ENCODE peak calls at places on chromosomes 5 and 9, in four cellular contexts. Q is progenitor cell of endocrine pancreas, U is A549, L is epithelial cell of proximal tubule. K is an unnamed sample.

GRCh38 chr9:137224850-137225694 is at the start of gene CYSRT1:
- DNase-seq in U (no peak), Q (no peak), L (no peak), K (peak)

GRCh38 chr5:43244823-43245565 is 53.0 kb downstream of the NIM1K start:
- DNase-seq in Q (no peak), L (no peak), U (no peak), K (no peak)

GRCh38 chr5:42500003-42500599 is 76.9 kb downstream of the GHR start:
- DNase-seq in Q (no peak), U (no peak), L (no peak), K (no peak)

GRCh38 chr5:15285901-15286583 is 213.9 kb upstream of the FBXL7 start:
- DNase-seq in U (no peak), L (no peak), Q (no peak), K (no peak)

GRCh38 chr9:118785456-118785855 is 583.8 kb downstream of the BRINP1 start:
- DNase-seq in Q (no peak), U (no peak), L (no peak), K (no peak)

GRCh38 chr5:96788112-96788749 is 19.5 kb downstream of the ERAP1 start:
- DNase-seq in U (no peak), Q (no peak), L (no peak), K (no peak)

GRCh38 chr5:172274951-172275753 is 8.4 kb downstream of the UBTD2 start:
- DNase-seq in U (no peak), Q (no peak), L (peak), K (no peak)

GRCh38 chr9:103323699-103324098 is 328.6 kb downstream of the CYLC2 start:
- DNase-seq in Q (no peak), U (no peak), L (no peak), K (no peak)

GRCh38 chr9:95441081-95441480 is 75.7 kb downstream of the PTCH1 start:
- DNase-seq in L (no peak), Q (no peak), U (no peak), K (no peak)

GRCh38 chr9:100020121-100020780 is 78.5 kb downstream of the ERP44 start:
- DNase-seq in U (no peak), L (no peak), Q (no peak), K (no peak)

GRCh38 chr5:139389701-139390638 is at the start of gene MZB1:
- DNase-seq in L (no peak), Q (no peak), U (no peak), K (no peak)

GRCh38 chr5:76251656-76252055 is 151.4 kb upstream of the IQGAP2 start:
- DNase-seq in U (no peak), L (no peak), Q (no peak), K (no peak)

GRCh38 chr5:8905021-8905420 is 640.9 kb downstream of the SEMA5A start:
- DNase-seq in U (no peak), Q (no peak), L (no peak), K (peak)

GRCh38 chr5:5933651-5934050 is 444.7 kb downstream of the MED10 start:
- DNase-seq in L (no peak), Q (no peak), U (no peak), K (no peak)

GRCh38 chr5:39424751-39425524 is at the start of gene DAB2:
- DNase-seq in L (peak), U (peak), Q (peak), K (peak)

GRCh38 chr5:128553747-128554146 is 15.7 kb upstream of the FBN2 start:
- DNase-seq in U (no peak), L (no peak), Q (no peak), K (no peak)

DNA sequence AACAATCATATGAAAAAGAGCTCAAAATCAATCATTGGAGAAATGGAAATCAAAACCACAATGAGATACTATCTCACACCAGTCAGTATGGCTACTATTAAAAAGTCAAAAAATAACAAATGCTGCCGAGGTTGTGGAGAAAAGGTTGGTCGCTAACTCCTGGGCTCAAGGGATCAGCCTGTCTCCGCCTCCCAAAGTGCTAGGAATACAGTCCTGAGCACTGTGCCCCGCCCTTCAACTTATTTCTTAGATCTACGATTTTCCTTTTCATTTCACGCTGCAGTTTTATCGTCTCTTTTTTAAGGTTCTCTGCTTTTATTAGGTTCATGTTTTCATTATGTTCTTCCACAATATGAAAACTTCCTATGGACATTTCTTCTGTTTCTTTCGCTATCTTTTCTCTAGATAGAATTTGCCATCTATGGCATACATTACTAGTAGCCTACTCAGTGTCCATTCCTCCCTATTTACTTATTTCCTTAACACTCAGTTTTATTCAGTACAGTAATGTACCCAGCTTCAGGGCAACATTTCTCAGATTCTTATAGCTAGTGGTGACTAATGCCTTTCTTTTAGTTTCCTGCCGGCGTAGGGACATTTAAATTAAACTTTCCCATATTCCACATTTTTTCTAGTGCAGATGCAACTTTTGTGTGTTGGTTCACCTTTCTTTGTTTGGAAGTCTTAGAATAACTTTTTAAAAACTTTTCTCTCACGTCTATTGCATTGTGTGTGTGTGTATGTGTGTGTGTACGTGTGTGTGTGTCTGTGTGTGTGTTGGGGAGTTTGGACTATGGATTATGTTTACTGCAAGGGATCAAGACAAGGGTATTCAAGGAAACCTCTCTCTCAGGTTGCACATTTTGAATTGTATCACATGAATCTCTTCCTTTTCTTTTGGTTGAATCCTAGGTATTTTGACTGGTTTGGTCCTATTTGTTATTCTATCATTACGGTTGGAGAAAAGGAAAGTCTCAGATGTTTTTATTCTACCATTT is 21.6 kb upstream of the FBN2 start:
- DNase-seq in Q (no peak), L (no peak), U (no peak), K (no peak)
- TF ChIP-seq CTCF in Q (no peak), L (no peak), U (no peak), K (no peak)

GRCh38 chr9:101705135-101705661 is 33.2 kb downstream of the GRIN3A start:
- DNase-seq in Q (no peak), U (no peak), L (no peak), K (peak)
- TF ChIP-seq CTCF in Q (peak), U (no peak), L (peak), K (no peak)

DNA sequence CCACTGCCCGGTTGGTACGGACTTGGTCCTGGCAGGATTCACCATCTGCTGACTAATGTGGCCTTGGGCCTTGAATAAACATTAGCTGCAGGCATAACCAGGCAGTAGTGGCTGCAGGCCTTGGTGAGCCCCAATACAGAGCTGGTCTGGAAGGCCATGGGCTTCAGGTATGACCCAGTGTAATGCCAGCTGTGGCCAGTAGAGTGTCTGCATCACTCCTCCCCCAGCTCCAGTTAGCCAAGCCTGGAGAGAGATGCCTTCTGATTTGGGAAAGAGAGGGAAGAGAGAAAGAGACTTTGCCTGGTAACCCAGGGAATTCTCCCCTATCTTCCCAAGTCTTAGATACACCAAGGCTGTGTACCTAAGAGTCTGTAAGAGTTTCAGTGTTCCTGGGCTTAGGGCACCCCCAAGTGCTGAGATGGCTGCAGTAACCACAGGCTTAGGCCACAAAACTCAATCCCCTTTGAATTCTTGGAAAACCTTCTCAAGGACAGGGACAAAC is 5.6 kb upstream of the C5 start:
- DNase-seq in L (no peak), Q (no peak), U (peak), K (peak)
- TF ChIP-seq CTCF in L (peak), Q (peak), U (peak), K (peak)

DNA sequence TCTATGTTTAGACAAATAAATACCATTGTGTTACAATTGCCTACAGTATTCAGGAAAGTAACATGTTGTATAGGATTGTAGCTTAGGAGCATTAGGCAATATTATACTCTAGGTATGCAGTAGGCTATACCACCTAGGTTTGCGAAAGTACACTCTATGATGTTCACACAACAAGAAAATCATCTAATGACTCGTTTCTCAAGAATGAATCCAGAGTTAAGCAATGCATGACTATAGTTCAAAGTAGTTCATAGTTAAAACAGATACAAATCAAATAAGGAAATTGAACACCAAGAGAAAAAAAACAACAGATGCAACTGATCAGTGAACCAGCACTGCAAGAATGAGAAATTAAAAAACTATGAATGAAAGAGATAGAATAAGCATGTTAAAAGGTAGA is 27.6 kb upstream of the ABLIM3 start:
- DNase-seq in L (peak), U (no peak), Q (no peak), K (no peak)
- TF ChIP-seq CTCF in L (no peak), U (no peak), Q (no peak), K (no peak)

GRCh38 chr5:92674322-92674721 is 906.7 kb downstream of the NR2F1-AS1 start:
- DNase-seq in L (no peak), U (no peak), Q (no peak), K (no peak)

GRCh38 chr5:92676120-92676838 is 904.7 kb downstream of the NR2F1-AS1 start:
- DNase-seq in L (no peak), Q (no peak), U (no peak), K (no peak)

GRCh38 chr5:92676839-92677197 is 904.2 kb downstream of the NR2F1-AS1 start:
- DNase-seq in Q (no peak), U (no peak), L (no peak), K (no peak)

GRCh38 chr5:92678576-92679105 is 902.4 kb downstream of the NR2F1-AS1 start:
- DNase-seq in U (no peak), Q (no peak), L (no peak), K (peak)
- TF ChIP-seq CTCF in U (peak), Q (peak), L (peak), K (no peak)

GRCh38 chr5:176887252-176887849 is 11.8 kb downstream of the HK3 start:
- DNase-seq in U (no peak), L (no peak), Q (no peak), K (no peak)
- TF ChIP-seq CTCF in U (no peak), L (no peak), Q (no peak), K (no peak)